ENCODE peak calls at places on chromosome 19, in five cellular contexts. B, Q, C, W and P are unnamed samples.
A peak's percentile ranks its signal among the peaks of the same experiment; 100 is the strongest.

GRCh38 chr19:17448190-17448967 is at the start of gene TMEM221:
- DNase-seq in Q (no peak), B (peak; percentile 55), C (peak; percentile 78), W (no peak), P (peak; percentile 65)

GRCh38 chr19:14558370-14559066 is 13.3 kb downstream of the NDUFB7 start:
- DNase-seq in B (no peak), W (no peak), Q (no peak), C (no peak), P (no peak)

GRCh38 chr19:4701557-4701956 is 22.1 kb downstream of the DPP9 start:
- DNase-seq in C (no peak), B (no peak), W (no peak), Q (no peak), P (no peak)

GRCh38 chr19:55340144-55340783 is 588 bp downstream of the KMT5C start:
- DNase-seq in Q (no peak), C (no peak), B (no peak), W (no peak), P (peak; percentile 38)

GRCh38 chr19:5805465-5806132 is 732 bp downstream of the NRTN start:
- DNase-seq in C (peak; percentile 95), Q (no peak), B (peak; percentile 81), W (peak; percentile 65), P (peak; percentile 86)

GRCh38 chr19:11423164-11423803 is 4.2 kb upstream of the RGL3 start:
- DNase-seq in C (no peak), W (no peak), B (no peak), Q (no peak), P (peak; percentile 3)

GRCh38 chr19:35262101-35262761 is 6.5 kb upstream of the USF2 start:
- DNase-seq in Q (no peak), B (no peak), W (no peak), C (peak; percentile 11), P (no peak)

GRCh38 chr19:21947775-21948174 is 63.0 kb downstream of the ZNF208 start:
- DNase-seq in Q (no peak), B (no peak), W (no peak), C (no peak), P (peak; percentile 16)

GRCh38 chr19:11481777-11482383 is 1.0 kb upstream of the ELAVL3 start:
- DNase-seq in W (peak; percentile 52), Q (peak; percentile 54), C (peak; percentile 85), B (peak; percentile 76), P (peak; percentile 95)

GRCh38 chr19:16367269-16367683 is 42.6 kb downstream of the KLF2 start:
- DNase-seq in Q (peak; percentile 90), B (no peak), W (no peak), C (no peak), P (no peak)

GRCh38 chr19:18193388-18194207 is 580 bp downstream of the MPV17L2 start:
- DNase-seq in W (no peak), Q (no peak), B (no peak), C (no peak), P (peak; percentile 49)

GRCh38 chr19:23440791-23441190 is 45.5 kb upstream of the ZNF91 start:
- DNase-seq in Q (no peak), W (no peak), C (peak; percentile 66), B (peak; percentile 8), P (peak; percentile 26)

GRCh38 chr19:16957151-16957662 is 68.4 kb downstream of the F2RL3 start:
- DNase-seq in C (no peak), W (no peak), B (no peak), Q (no peak), P (no peak)

GRCh38 chr19:49699364-49699763 is 8.4 kb downstream of the CPT1C start:
- DNase-seq in Q (no peak), B (no peak), C (no peak), W (no peak), P (no peak)

GRCh38 chr19:39136225-39136940 is 10.8 kb downstream of the PAK4 start:
- DNase-seq in B (no peak), Q (no peak), W (no peak), C (no peak), P (no peak)

GRCh38 chr19:17762505-17763229 is 11.4 kb downstream of the FCHO1 start:
- DNase-seq in B (peak; percentile 38), W (peak; percentile 59), Q (no peak), C (peak; percentile 91), P (peak; percentile 83)

GRCh38 chr19:18109731-18110671 is 12.4 kb downstream of the MAST3 start:
- DNase-seq in W (peak; percentile 29), C (peak; percentile 60), B (no peak), Q (no peak), P (peak; percentile 81)

DNA sequence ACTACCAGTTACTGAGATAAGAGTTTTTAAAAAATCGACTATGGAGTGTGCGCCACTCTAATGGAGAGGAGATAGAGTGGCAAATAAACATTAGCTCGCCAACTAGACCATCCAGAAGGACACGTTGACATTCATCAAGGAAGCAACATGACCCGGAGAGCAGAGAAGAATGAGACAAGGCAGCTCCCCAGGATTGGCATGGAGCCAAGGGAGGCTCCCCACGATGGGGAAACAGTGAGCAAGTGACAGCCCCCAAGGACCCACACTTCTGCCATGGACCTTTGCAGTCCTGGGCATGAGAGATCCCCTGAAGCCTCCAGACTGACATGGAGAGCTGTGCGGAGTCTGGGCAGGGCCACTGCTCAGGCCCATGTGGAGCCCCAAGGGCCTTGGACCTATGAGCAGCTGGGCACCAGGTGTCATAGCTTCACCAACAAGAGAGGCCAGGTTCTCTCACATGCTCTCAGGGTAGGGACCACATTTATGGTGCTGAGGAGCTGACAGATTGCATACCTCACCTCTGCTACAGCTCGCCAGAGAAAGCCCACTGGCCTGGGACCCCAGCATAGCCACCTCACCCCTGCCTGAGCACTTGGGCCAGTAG is 6.7 kb downstream of the SIGLEC6 start:
- DNase-seq in Q (no peak), W (no peak), B (no peak), C (no peak), P (no peak)
- TF ChIP-seq ESRRA in Q (no peak), W (no peak), B (no peak), C (no peak), P (no peak)

DNA sequence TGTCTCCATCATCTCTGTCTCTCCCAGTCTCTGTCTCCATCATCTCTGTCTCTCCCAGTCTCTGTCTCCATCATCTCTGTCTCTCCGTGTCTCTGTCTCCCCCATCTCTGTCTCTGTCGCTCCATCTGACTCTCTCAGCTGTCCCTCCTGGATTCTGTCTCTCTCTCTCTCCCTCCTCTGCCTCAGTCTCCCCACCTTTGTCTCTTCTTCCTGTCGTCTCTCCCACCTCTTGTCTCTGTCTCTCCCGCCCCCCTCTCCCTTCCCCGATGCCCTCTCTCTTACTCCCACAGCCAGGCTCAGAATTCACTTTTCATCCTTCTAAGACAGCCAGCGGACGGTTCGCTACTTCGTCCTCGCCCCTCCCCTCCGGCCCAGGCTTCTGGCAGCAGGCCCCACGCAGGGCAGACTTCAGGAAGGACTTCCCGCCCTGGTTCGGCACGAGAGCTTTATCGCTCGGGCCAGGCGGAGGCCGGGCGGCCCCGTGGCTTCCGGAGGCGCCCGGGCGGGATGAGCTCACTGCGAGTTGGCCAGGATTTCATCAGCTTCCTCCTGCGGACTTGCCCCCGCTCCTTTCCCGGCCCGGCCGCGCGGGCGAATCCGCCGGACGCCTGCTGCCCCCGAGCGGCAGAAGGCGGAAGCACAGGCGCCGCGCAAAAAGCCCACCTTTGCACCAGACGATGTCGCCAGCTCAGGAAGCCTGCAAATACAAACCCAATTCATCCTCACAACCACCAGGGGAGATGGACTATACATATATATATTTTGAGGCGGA is 12.4 kb upstream of the CCDC9 start:
- DNase-seq in W (peak; percentile 92), B (peak; percentile 94), C (peak; percentile 95), Q (no peak), P (peak; percentile 88)
- TF ChIP-seq ESRRA in W (peak; percentile 71), B (no peak), C (no peak), Q (peak; percentile 41), P (peak; percentile 85)

GRCh38 chr19:30206187-30206586 is 166.0 kb upstream of the ZNF536 start:
- DNase-seq in C (no peak), Q (no peak), W (no peak), B (no peak), P (no peak)

GRCh38 chr19:30208661-30209060 is 163.5 kb upstream of the ZNF536 start:
- DNase-seq in W (no peak), B (no peak), C (no peak), Q (no peak), P (no peak)

GRCh38 chr19:30207357-30207756 is 164.8 kb upstream of the ZNF536 start:
- DNase-seq in C (no peak), W (no peak), Q (no peak), B (no peak), P (no peak)

GRCh38 chr19:30202060-30202600 is 170.1 kb upstream of the ZNF536 start:
- DNase-seq in Q (no peak), B (no peak), C (no peak), W (no peak), P (no peak)

DNA sequence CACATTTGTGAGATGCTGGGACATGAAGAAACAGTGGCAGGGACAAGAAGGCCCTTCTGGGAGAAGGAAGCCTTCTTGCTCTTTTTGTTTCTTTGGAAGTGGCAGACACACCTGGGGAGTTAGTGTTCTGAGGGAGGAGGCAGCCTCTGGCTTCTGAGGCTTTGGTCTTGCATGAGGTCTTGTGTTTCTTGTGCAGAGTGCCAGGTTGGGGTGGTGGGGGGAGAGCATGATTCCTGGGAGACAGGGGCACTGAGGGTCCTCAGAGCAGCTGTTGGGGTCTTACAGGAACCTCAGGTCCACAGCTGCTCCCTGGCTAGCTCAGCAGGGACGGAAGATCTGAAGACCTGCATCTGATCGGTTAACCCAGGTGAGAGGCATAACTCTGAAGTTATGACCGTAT is 167.5 kb upstream of the ZNF536 start:
- DNase-seq in B (no peak), C (no peak), W (no peak), Q (no peak), P (no peak)
- TF ChIP-seq ESRRA in B (no peak), C (no peak), W (no peak), Q (no peak), P (no peak)

GRCh38 chr19:10209305-10209704 is 14.6 kb upstream of the DNMT1 start:
- DNase-seq in W (no peak), Q (no peak), B (no peak), C (no peak), P (no peak)

GRCh38 chr19:10206226-10206873 is 11.6 kb upstream of the DNMT1 start:
- DNase-seq in W (peak; percentile 45), Q (no peak), C (no peak), B (no peak), P (no peak)

GRCh38 chr19:10203686-10204085 is 8.9 kb upstream of the DNMT1 start:
- DNase-seq in Q (no peak), W (no peak), B (no peak), C (no peak), P (no peak)

GRCh38 chr19:10207026-10207425 is 12.3 kb upstream of the DNMT1 start:
- DNase-seq in Q (no peak), W (no peak), B (no peak), C (no peak), P (no peak)

GRCh38 chr19:10205636-10206035 is 10.9 kb upstream of the DNMT1 start:
- DNase-seq in C (no peak), W (no peak), Q (no peak), B (no peak), P (no peak)
- TF ChIP-seq ESRRA in C (no peak), W (no peak), Q (no peak), B (no peak), P (no peak)